ENCODE peak calls at places on chromosome 15, in five cellular contexts. F is activated naive CD4-positive, alpha-beta T cell treated with anti-CD3 and anti-CD28 coated beads for 36 hours; Y is PC-3; J is myocyte; V is A549. G is an unnamed sample.
A peak's percentile ranks its signal among the peaks of the same experiment; 100 is the strongest.

GRCh38 chr15:63146684-63147083 is 10.6 kb downstream of the RPS27L start:
- DNase-seq in F (no peak), Y (peak; percentile 20), J (no peak), V (no peak), G (no peak)

GRCh38 chr15:90593469-90594158 is 63.9 kb downstream of the CRTC3 start:
- DNase-seq in F (no peak), Y (no peak), J (no peak), V (no peak), G (no peak)

GRCh38 chr15:40471105-40471777 is 457 bp downstream of the CHST14 start:
- DNase-seq in F (peak; percentile 26), Y (peak; percentile 6), J (peak; percentile 10), V (no peak), G (no peak)

GRCh38 chr15:69480932-69481331 is 28.3 kb downstream of the RPLP1 start:
- DNase-seq in F (no peak), Y (peak; percentile 33), J (no peak), V (no peak), G (no peak)

GRCh38 chr15:71444032-71444810 is 328.9 kb downstream of the THSD4 start:
- DNase-seq in F (no peak), Y (peak; percentile 38), J (peak; percentile 23), V (no peak), G (no peak)

GRCh38 chr15:33131880-33132279 is 62.6 kb downstream of the FMN1 start:
- DNase-seq in F (no peak), Y (peak; percentile 77), J (peak; percentile 97), V (no peak), G (peak; percentile 56)

GRCh38 chr15:94206463-94207167 is 24.7 kb upstream of the MCTP2 start:
- DNase-seq in F (peak; percentile 70), Y (peak; percentile 30), J (no peak), V (no peak), G (peak; percentile 94)

GRCh38 chr15:45023659-45024320 is 795 bp downstream of the SORD start:
- DNase-seq in F (peak; percentile 10), Y (peak; percentile 54), J (peak; percentile 16), V (peak; percentile 12), G (peak; percentile 8)

GRCh38 chr15:39920510-39921273 is 626 bp upstream of the GPR176 start:
- DNase-seq in F (peak; percentile 87), Y (peak; percentile 80), J (peak; percentile 86), V (peak; percentile 26), G (peak; percentile 58)

GRCh38 chr15:64151727-64152506 is at the start of gene SNX22:
- DNase-seq in F (peak; percentile 12), Y (no peak), J (no peak), V (no peak), G (no peak)

GRCh38 chr15:47301481-47301880 is 415.8 kb upstream of the SEMA6D start:
- DNase-seq in F (no peak), Y (no peak), J (peak; percentile 52), V (no peak), G (no peak)

GRCh38 chr15:56856934-56857333 is 61.5 kb upstream of the TCF12 start:
- DNase-seq in F (no peak), Y (no peak), J (no peak), V (no peak), G (no peak)

GRCh38 chr15:71437919-71438318 is 322.6 kb downstream of the THSD4 start:
- DNase-seq in F (no peak), Y (peak; percentile 73), J (no peak), V (no peak), G (no peak)

GRCh38 chr15:87720235-87720634 is 536.3 kb downstream of the NTRK3 start:
- DNase-seq in F (no peak), Y (no peak), J (no peak), V (no peak), G (no peak)

GRCh38 chr15:79032656-79033055 is 57.9 kb downstream of the RASGRF1 start:
- DNase-seq in F (no peak), Y (no peak), J (peak; percentile 14), V (no peak), G (no peak)